ENCODE peak calls at places on chromosomes 4 and X, in six cellular contexts. M, A, I, O, G and W are unnamed samples.
A peak's percentile ranks its signal among the peaks of the same experiment; 100 is the strongest.

GRCh38 chr4:182549386-182549785 is 306.2 kb downstream of the TENM3 start:
- DNase-seq in O (no peak), M (no peak), G (no peak), I (no peak), A (no peak), W (no peak)

GRCh38 chr4:38365748-38366310 is 298.2 kb upstream of the KLF3 start:
- DNase-seq in I (no peak), G (no peak), O (no peak), M (no peak), A (no peak), W (no peak)

GRCh38 chr4:101067383-101067782 is 279.9 kb downstream of the PPP3CA start:
- DNase-seq in I (no peak), A (no peak), O (no peak), G (no peak), M (no peak), W (no peak)

GRCh38 chr4:7699040-7699439 is 240.6 kb downstream of the AFAP1 start:
- DNase-seq in A (no peak), I (peak; percentile 84), M (peak; percentile 53), G (no peak), O (no peak), W (peak; percentile 72)

GRCh38 chrX:120419465-120419864 is 49.6 kb downstream of the LAMP2 start:
- DNase-seq in I (no peak), O (no peak), G (no peak), A (no peak), M (no peak), W (no peak)

GRCh38 chrX:71128915-71129765 is 10.7 kb downstream of the MED12 start:
- DNase-seq in I (peak; percentile 51), M (peak; percentile 69), A (no peak), O (peak; percentile 83), G (peak; percentile 48), W (no peak)

GRCh38 chrX:46587158-46587557 is 13.6 kb downstream of the CHST7 start:
- DNase-seq in I (peak; percentile 57), G (no peak), A (peak; percentile 53), M (no peak), O (no peak), W (no peak)

GRCh38 chr4:107520368-107520767 is 199.7 kb downstream of the PAPSS1 start:
- DNase-seq in O (no peak), M (no peak), I (no peak), G (no peak), A (no peak), W (no peak)

GRCh38 chrX:41779058-41779564 is 55.1 kb downstream of the GPR82 start:
- DNase-seq in O (no peak), A (peak; percentile 31), M (no peak), I (peak; percentile 49), G (no peak), W (peak; percentile 81)

GRCh38 chrX:17494231-17494630 is 119.2 kb downstream of the NHS start:
- DNase-seq in A (no peak), I (no peak), M (no peak), O (no peak), G (no peak), W (no peak)

GRCh38 chr4:184644553-184645307 is 4.5 kb downstream of the CASP3 start:
- DNase-seq in A (no peak), M (no peak), I (peak; percentile 16), O (no peak), G (no peak), W (peak; percentile 63)

GRCh38 chr4:8761167-8761823 is 110.3 kb downstream of the HMX1 start:
- DNase-seq in I (no peak), A (peak; percentile 26), O (no peak), G (no peak), M (peak; percentile 16), W (peak; percentile 36)

GRCh38 chr4:13711233-13711775 is 83.8 kb upstream of the BOD1L1 start:
- DNase-seq in O (no peak), M (no peak), G (no peak), I (no peak), A (no peak), W (no peak)

GRCh38 chr4:3746701-3747581 is 19.2 kb upstream of the ADRA2C start:
- DNase-seq in I (no peak), O (peak; percentile 38), G (no peak), M (no peak), A (no peak), W (no peak)

GRCh38 chr4:181618038-181618618 is 625.1 kb upstream of the TENM3 start:
- DNase-seq in G (no peak), I (no peak), M (no peak), A (no peak), O (no peak), W (no peak)

GRCh38 chrX:12721042-12721441 is 70.2 kb upstream of the PRPS2 start:
- DNase-seq in I (no peak), M (no peak), G (no peak), A (no peak), O (peak; percentile 11), W (peak; percentile 5)

GRCh38 chr4:116400480-116400879 is 684.9 kb downstream of the TRAM1L1 start:
- DNase-seq in I (no peak), G (no peak), O (no peak), A (no peak), M (no peak), W (peak; percentile 36)

GRCh38 chr4:145299380-145300076 is 119.1 kb upstream of the OTUD4 start:
- DNase-seq in M (no peak), A (peak; percentile 68), O (no peak), G (no peak), I (peak; percentile 46), W (peak; percentile 38)

GRCh38 chr4:123705419-123705818 is 308.8 kb downstream of the SPRY1 start:
- DNase-seq in O (no peak), M (no peak), I (no peak), G (no peak), A (no peak), W (no peak)

GRCh38 chrX:70479197-70479969 is 34.7 kb downstream of the DLG3 start:
- DNase-seq in M (no peak), A (no peak), G (no peak), I (peak; percentile 61), O (no peak), W (peak; percentile 72)

GRCh38 chr4:114052227-114052626 is 72.8 kb upstream of the ARSJ start:
- DNase-seq in I (no peak), O (no peak), A (no peak), M (no peak), G (no peak), W (no peak)

GRCh38 chr4:28973591-28974350 is 1746.4 kb upstream of the PCDH7 start:
- DNase-seq in O (no peak), M (no peak), A (no peak), I (peak; percentile 26), G (no peak), W (peak; percentile 17)

GRCh38 chr4:38310446-38311043 is 350.3 kb downstream of the PTTG2 start:
- DNase-seq in M (no peak), O (no peak), G (peak; percentile 40), A (no peak), I (no peak), W (no peak)

GRCh38 chrX:132662844-132663243 is 174.0 kb upstream of the MBNL3 start:
- DNase-seq in M (no peak), O (no peak), I (no peak), A (no peak), G (no peak), W (no peak)

GRCh38 chr4:151806511-151806927 is 45.7 kb upstream of the GATB start:
- DNase-seq in M (peak; percentile 30), A (no peak), O (no peak), I (peak; percentile 80), G (no peak), W (peak; percentile 79)

GRCh38 chrX:69133561-69134542 is 31.4 kb downstream of the PJA1 start:
- DNase-seq in A (no peak), I (peak; percentile 67), M (no peak), G (no peak), O (peak; percentile 81), W (peak; percentile 57)

GRCh38 chrX:42846741-42847140 is 68.8 kb upstream of the PPP1R2C start:
- DNase-seq in O (no peak), A (no peak), M (no peak), I (peak; percentile 71), G (no peak), W (no peak)

GRCh38 chr4:24433515-24434192 is 150.7 kb downstream of the DHX15 start:
- DNase-seq in M (no peak), A (no peak), I (no peak), O (peak; percentile 10), G (no peak), W (no peak)

GRCh38 chr4:176437756-176438155 is 118.0 kb downstream of the SPCS3 start:
- DNase-seq in G (no peak), A (no peak), I (no peak), M (no peak), O (no peak), W (no peak)